ENCODE peak calls at places on chromosome 11, in four cellular contexts. One of them, this sample, is unnamed.

GRCh38 chr11:94768602-94769511 is 701 bp downstream of the AMOTL1 start:
- DNase-seq in astrocyte of the cerebellum: no peak
- DNase-seq in astrocyte of the spinal cord: peak; percentile 46
- DNase-seq in psoas muscle: peak; percentile 75
- DNase-seq in this sample: no peak

GRCh38 chr11:1195690-1196515 is 27.0 kb upstream of the MUC5B start:
- DNase-seq in astrocyte of the cerebellum: no peak
- DNase-seq in astrocyte of the spinal cord: no peak
- DNase-seq in psoas muscle: peak; percentile 35
- DNase-seq in this sample: no peak

GRCh38 chr11:128544625-128545024 is 42.7 kb downstream of the ETS1 start:
- DNase-seq in astrocyte of the cerebellum: no peak
- DNase-seq in astrocyte of the spinal cord: peak; percentile 24
- DNase-seq in psoas muscle: no peak
- DNase-seq in this sample: peak; percentile 53

GRCh38 chr11:92845390-92846185 is 123.9 kb upstream of the MTNR1B start:
- DNase-seq in astrocyte of the cerebellum: no peak
- DNase-seq in astrocyte of the spinal cord: no peak
- DNase-seq in psoas muscle: no peak
- DNase-seq in this sample: no peak

GRCh38 chr11:22828373-22828772 is 1.2 kb downstream of the SVIP start:
- DNase-seq in astrocyte of the cerebellum: no peak
- DNase-seq in astrocyte of the spinal cord: no peak
- DNase-seq in psoas muscle: no peak
- DNase-seq in this sample: no peak

GRCh38 chr11:35781342-35782171 is 119.0 kb downstream of the TRIM44 start:
- DNase-seq in astrocyte of the cerebellum: no peak
- DNase-seq in astrocyte of the spinal cord: peak; percentile 51
- DNase-seq in psoas muscle: no peak
- DNase-seq in this sample: no peak

GRCh38 chr11:132631956-132632355 is 900.3 kb downstream of the OPCML start:
- DNase-seq in astrocyte of the cerebellum: no peak
- DNase-seq in astrocyte of the spinal cord: no peak
- DNase-seq in psoas muscle: no peak
- DNase-seq in this sample: no peak

GRCh38 chr11:118607401-118608267 is at the start of gene PHLDB1:
- DNase-seq in astrocyte of the cerebellum: no peak
- DNase-seq in astrocyte of the spinal cord: peak; percentile 70
- DNase-seq in psoas muscle: peak; percentile 86
- DNase-seq in this sample: peak; percentile 64

GRCh38 chr11:86176165-86176884 is 68.2 kb upstream of the EED start:
- DNase-seq in astrocyte of the cerebellum: no peak
- DNase-seq in astrocyte of the spinal cord: peak; percentile 44
- DNase-seq in psoas muscle: no peak
- DNase-seq in this sample: no peak

GRCh38 chr11:111362887-111363411 is 16.1 kb downstream of the POU2AF1 start:
- DNase-seq in astrocyte of the cerebellum: no peak
- DNase-seq in astrocyte of the spinal cord: no peak
- DNase-seq in psoas muscle: no peak
- DNase-seq in this sample: no peak

GRCh38 chr11:20097319-20098221 is 62.7 kb downstream of the DBX1 start:
- DNase-seq in astrocyte of the cerebellum: peak; percentile 88
- DNase-seq in astrocyte of the spinal cord: peak; percentile 97
- DNase-seq in psoas muscle: no peak
- DNase-seq in this sample: peak; percentile 88

GRCh38 chr11:111663820-111664219 is 61.6 kb downstream of the SIK2 start:
- DNase-seq in astrocyte of the cerebellum: no peak
- DNase-seq in astrocyte of the spinal cord: no peak
- DNase-seq in psoas muscle: no peak
- DNase-seq in this sample: peak; percentile 8

GRCh38 chr11:77250881-77251640 is 50.4 kb downstream of the GDPD4 start:
- DNase-seq in astrocyte of the cerebellum: no peak
- DNase-seq in astrocyte of the spinal cord: peak; percentile 63
- DNase-seq in psoas muscle: no peak
- DNase-seq in this sample: no peak

GRCh38 chr11:76880314-76880713 is 19.6 kb downstream of the ACER3 start:
- DNase-seq in astrocyte of the cerebellum: no peak
- DNase-seq in astrocyte of the spinal cord: no peak
- DNase-seq in psoas muscle: no peak
- DNase-seq in this sample: no peak

GRCh38 chr11:70456921-70457532 is 58.7 kb downstream of the CTTN start:
- DNase-seq in astrocyte of the cerebellum: no peak
- DNase-seq in astrocyte of the spinal cord: peak; percentile 53
- DNase-seq in psoas muscle: no peak
- DNase-seq in this sample: no peak

GRCh38 chr11:28343304-28344233 is 235.4 kb downstream of the METTL15 start:
- DNase-seq in astrocyte of the cerebellum: peak; percentile 60
- DNase-seq in astrocyte of the spinal cord: peak; percentile 90
- DNase-seq in psoas muscle: no peak
- DNase-seq in this sample: peak; percentile 65

GRCh38 chr11:19800162-19800561 is 87.5 kb downstream of the NAV2 start:
- DNase-seq in astrocyte of the cerebellum: no peak
- DNase-seq in astrocyte of the spinal cord: no peak
- DNase-seq in psoas muscle: no peak
- DNase-seq in this sample: no peak

GRCh38 chr11:128420943-128421342 is 166.4 kb downstream of the ETS1 start:
- DNase-seq in astrocyte of the cerebellum: no peak
- DNase-seq in astrocyte of the spinal cord: peak; percentile 52
- DNase-seq in psoas muscle: no peak
- DNase-seq in this sample: peak; percentile 88

GRCh38 chr11:28903716-28904115 is 795.5 kb downstream of the METTL15 start:
- DNase-seq in astrocyte of the cerebellum: peak; percentile 1
- DNase-seq in astrocyte of the spinal cord: peak; percentile 27
- DNase-seq in psoas muscle: no peak
- DNase-seq in this sample: no peak

GRCh38 chr11:104705475-104706195 is 192.6 kb downstream of the CASP12 start:
- DNase-seq in astrocyte of the cerebellum: peak; percentile 16
- DNase-seq in astrocyte of the spinal cord: peak; percentile 42
- DNase-seq in psoas muscle: no peak
- DNase-seq in this sample: no peak

GRCh38 chr11:124570160-124570559 is 363 bp downstream of the OR8A1 start:
- DNase-seq in astrocyte of the cerebellum: no peak
- DNase-seq in astrocyte of the spinal cord: no peak
- DNase-seq in psoas muscle: no peak
- DNase-seq in this sample: no peak

GRCh38 chr11:120182790-120183491 is 27.9 kb upstream of the OAF start:
- DNase-seq in astrocyte of the cerebellum: no peak
- DNase-seq in astrocyte of the spinal cord: no peak
- DNase-seq in psoas muscle: peak; percentile 80
- DNase-seq in this sample: no peak

GRCh38 chr11:70557742-70558485 is 159.6 kb downstream of the CTTN start:
- DNase-seq in astrocyte of the cerebellum: no peak
- DNase-seq in astrocyte of the spinal cord: no peak
- DNase-seq in psoas muscle: peak; percentile 38
- DNase-seq in this sample: no peak

GRCh38 chr11:123561046-123561781 is 93.2 kb downstream of the SCN3B start:
- DNase-seq in astrocyte of the cerebellum: no peak
- DNase-seq in astrocyte of the spinal cord: peak; percentile 38
- DNase-seq in psoas muscle: no peak
- DNase-seq in this sample: no peak

GRCh38 chr11:66076561-66076960 is 6.5 kb downstream of the PACS1 start:
- DNase-seq in astrocyte of the cerebellum: no peak
- DNase-seq in astrocyte of the spinal cord: no peak
- DNase-seq in psoas muscle: no peak
- DNase-seq in this sample: no peak

GRCh38 chr11:103927535-103927934 is 108.9 kb upstream of the DDI1 start:
- DNase-seq in astrocyte of the cerebellum: no peak
- DNase-seq in astrocyte of the spinal cord: peak; percentile 36
- DNase-seq in psoas muscle: no peak
- DNase-seq in this sample: no peak

GRCh38 chr11:102457865-102458264 is 5.3 kb upstream of the TMEM123 start:
- DNase-seq in astrocyte of the cerebellum: no peak
- DNase-seq in astrocyte of the spinal cord: no peak
- DNase-seq in psoas muscle: no peak
- DNase-seq in this sample: no peak

GRCh38 chr11:37963440-37963839 is 1365.4 kb upstream of the RAG2 start:
- DNase-seq in astrocyte of the cerebellum: no peak
- DNase-seq in astrocyte of the spinal cord: no peak
- DNase-seq in psoas muscle: no peak
- DNase-seq in this sample: no peak

GRCh38 chr11:72430743-72431570 is 3.4 kb downstream of the CLPB start:
- DNase-seq in astrocyte of the cerebellum: peak; percentile 23
- DNase-seq in astrocyte of the spinal cord: peak; percentile 67
- DNase-seq in psoas muscle: no peak
- DNase-seq in this sample: no peak

GRCh38 chr11:66036334-66036710 is 10.0 kb upstream of the CATSPER1 start:
- DNase-seq in astrocyte of the cerebellum: no peak
- DNase-seq in astrocyte of the spinal cord: no peak
- DNase-seq in psoas muscle: no peak
- DNase-seq in this sample: no peak

DNA sequence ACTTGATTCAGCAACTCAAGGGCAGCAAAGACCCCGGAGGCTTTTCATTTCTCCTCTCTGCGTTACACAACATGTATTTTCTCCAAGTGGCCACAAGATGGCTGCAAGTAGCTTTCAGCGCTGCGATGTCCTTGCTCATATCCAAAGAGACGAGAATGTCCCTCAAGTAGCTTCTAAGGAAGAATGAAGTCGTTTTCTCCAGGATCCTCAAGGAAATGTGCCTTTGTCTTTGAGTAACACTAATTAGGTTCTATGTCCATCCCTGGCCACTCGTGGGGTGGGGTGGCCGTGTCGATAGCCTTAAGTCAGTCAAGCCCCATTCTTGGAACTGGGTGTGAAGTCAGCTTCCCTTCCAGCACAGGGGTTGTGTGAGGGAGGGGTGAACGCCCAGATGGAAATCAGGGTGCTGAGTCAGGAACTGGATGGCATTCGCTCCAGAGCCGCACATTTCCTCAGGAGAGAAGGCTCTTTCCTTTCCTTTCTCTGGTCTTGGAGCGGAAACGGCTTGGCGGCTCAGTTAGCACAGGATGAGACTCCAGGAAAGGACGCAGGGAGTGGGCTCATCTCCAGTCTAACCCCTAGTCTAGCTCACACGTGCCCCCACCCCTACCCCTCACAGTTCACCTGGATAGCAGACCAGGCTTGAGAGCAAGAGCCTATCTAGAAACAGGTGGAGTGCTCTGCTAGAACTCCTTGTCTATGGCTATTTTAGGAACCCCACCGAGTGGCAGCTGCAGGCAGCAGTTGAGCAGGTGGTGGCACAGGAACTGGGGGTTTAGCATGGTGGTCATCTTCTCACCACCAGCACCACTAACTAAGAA is 44.3 kb downstream of the NNMT start:
- DNase-seq in astrocyte of the cerebellum: peak; percentile 65
- DNase-seq in astrocyte of the spinal cord: peak; percentile 79
- DNase-seq in psoas muscle: peak; percentile 53
- DNase-seq in this sample: peak; percentile 47
- H3K4me3 ChIP-seq in astrocyte of the cerebellum: no peak overlapping the region
- H3K4me3 ChIP-seq in astrocyte of the spinal cord: no peak overlapping the region
- H3K4me3 ChIP-seq in psoas muscle: peak overlapping the region; percentile 52
- H3K4me3 ChIP-seq in this sample: no peak overlapping the region

GRCh38 chr11:13954591-13954990 is 7.9 kb upstream of the SPON1 start:
- DNase-seq in astrocyte of the cerebellum: no peak
- DNase-seq in astrocyte of the spinal cord: no peak
- DNase-seq in psoas muscle: no peak
- DNase-seq in this sample: no peak
- H3K4me3 ChIP-seq in astrocyte of the cerebellum: no peak overlapping the region
- H3K4me3 ChIP-seq in astrocyte of the spinal cord: no peak overlapping the region
- H3K4me3 ChIP-seq in psoas muscle: no peak overlapping the region
- H3K4me3 ChIP-seq in this sample: no peak overlapping the region

DNA sequence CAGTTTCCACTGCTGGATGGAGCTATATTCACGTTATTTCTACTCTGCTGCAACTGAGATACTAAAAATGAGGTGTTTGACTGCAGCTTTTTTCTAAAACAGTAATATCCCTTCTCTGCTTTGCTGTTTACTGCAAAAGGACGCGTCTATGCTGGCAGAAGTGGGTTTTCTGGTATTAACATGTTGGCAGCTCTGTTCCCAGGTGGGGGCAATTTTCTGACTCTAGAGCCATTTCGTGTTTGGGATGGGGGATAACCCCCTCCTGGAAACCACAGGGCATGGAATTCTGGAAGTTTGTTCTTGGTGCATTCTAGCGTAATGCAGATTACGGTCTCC is 4.9 kb downstream of the GRK2 start:
- DNase-seq in astrocyte of the cerebellum: no peak
- DNase-seq in astrocyte of the spinal cord: no peak
- DNase-seq in psoas muscle: no peak
- DNase-seq in this sample: no peak
- H3K4me3 ChIP-seq in astrocyte of the cerebellum: no peak overlapping the region
- H3K4me3 ChIP-seq in astrocyte of the spinal cord: no peak overlapping the region
- H3K4me3 ChIP-seq in psoas muscle: peak overlapping the region; percentile 49
- H3K4me3 ChIP-seq in this sample: no peak overlapping the region

DNA sequence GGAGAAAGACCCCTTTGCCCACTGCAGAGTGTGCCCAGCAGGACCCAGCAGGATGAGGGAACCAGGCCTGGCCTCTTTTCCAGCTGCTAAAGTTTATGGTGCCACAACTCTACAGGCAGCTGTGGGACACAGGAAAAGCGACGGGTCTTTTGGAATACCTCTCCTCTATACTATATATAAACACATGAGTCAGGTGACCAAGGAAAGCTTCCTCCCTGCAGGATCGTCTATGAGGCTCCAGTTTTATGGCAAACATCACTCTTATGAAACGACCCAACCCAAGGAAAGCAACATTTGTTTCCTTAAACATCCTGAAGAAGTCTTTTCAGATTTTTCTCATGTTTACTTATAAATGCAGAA is 102.8 kb upstream of the AKIP1 start:
- DNase-seq in astrocyte of the cerebellum: no peak
- DNase-seq in astrocyte of the spinal cord: no peak
- DNase-seq in psoas muscle: no peak
- DNase-seq in this sample: no peak
- H3K4me3 ChIP-seq in astrocyte of the cerebellum: peak overlapping the region; percentile 55
- H3K4me3 ChIP-seq in astrocyte of the spinal cord: peak overlapping the region; percentile 65
- H3K4me3 ChIP-seq in psoas muscle: peak overlapping the region; percentile 73
- H3K4me3 ChIP-seq in this sample: peak overlapping the region; percentile 69

GRCh38 chr11:10457901-10458300 is 2.8 kb downstream of the AMPD3 start:
- DNase-seq in astrocyte of the cerebellum: no peak
- DNase-seq in astrocyte of the spinal cord: no peak
- DNase-seq in psoas muscle: no peak
- DNase-seq in this sample: no peak
- H3K4me3 ChIP-seq in astrocyte of the cerebellum: no peak overlapping the region
- H3K4me3 ChIP-seq in astrocyte of the spinal cord: no peak overlapping the region
- H3K4me3 ChIP-seq in psoas muscle: peak overlapping the region; percentile 75
- H3K4me3 ChIP-seq in this sample: no peak overlapping the region

GRCh38 chr11:4102711-4103110 is 8.1 kb downstream of the RRM1 start:
- DNase-seq in astrocyte of the cerebellum: no peak
- DNase-seq in astrocyte of the spinal cord: no peak
- DNase-seq in psoas muscle: no peak
- DNase-seq in this sample: no peak
- H3K4me3 ChIP-seq in astrocyte of the cerebellum: no peak overlapping the region
- H3K4me3 ChIP-seq in astrocyte of the spinal cord: no peak overlapping the region
- H3K4me3 ChIP-seq in psoas muscle: no peak overlapping the region
- H3K4me3 ChIP-seq in this sample: no peak overlapping the region